ENCODE peak calls at places on chromosomes 16 and 17, in six cellular contexts. One of them, this sample, is unnamed.

GRCh38 chr17:77291591-77292386 is 151.0 kb downstream of the SEC14L1 start:
- DNase-seq in uterus: no peak
- DNase-seq in lower leg skin: no peak
- DNase-seq in GM13976: no peak
- DNase-seq in GM06990: no peak
- DNase-seq in AG04450: no peak
- DNase-seq in this sample: no peak

GRCh38 chr17:33901085-33901484 is 354.0 kb upstream of the CCL2 start:
- DNase-seq in uterus: no peak
- DNase-seq in GM13976: no peak
- DNase-seq in lower leg skin: no peak
- DNase-seq in AG04450: no peak
- DNase-seq in GM06990: no peak
- DNase-seq in this sample: no peak

GRCh38 chr16:16021988-16022682 is 72.7 kb downstream of the ABCC1 start:
- DNase-seq in GM06990: no peak
- DNase-seq in GM13976: no peak
- DNase-seq in uterus: peak; percentile 98
- DNase-seq in AG04450: peak; percentile 86
- DNase-seq in lower leg skin: peak; percentile 98
- DNase-seq in this sample: peak; percentile 62

GRCh38 chr17:50792132-50792531 is 24.8 kb upstream of the ANKRD40CL start:
- DNase-seq in AG04450: no peak
- DNase-seq in GM13976: no peak
- DNase-seq in lower leg skin: no peak
- DNase-seq in GM06990: no peak
- DNase-seq in uterus: no peak
- DNase-seq in this sample: no peak

GRCh38 chr16:57736419-57737281 is 1.1 kb downstream of the KATNB1 start:
- DNase-seq in uterus: no peak
- DNase-seq in GM13976: no peak
- DNase-seq in lower leg skin: peak; percentile 90
- DNase-seq in GM06990: no peak
- DNase-seq in AG04450: peak; percentile 71
- DNase-seq in this sample: no peak

GRCh38 chr16:708019-708418 is 2.4 kb upstream of the FBXL16 start:
- DNase-seq in AG04450: no peak
- DNase-seq in GM13976: no peak
- DNase-seq in uterus: no peak
- DNase-seq in GM06990: no peak
- DNase-seq in lower leg skin: no peak
- DNase-seq in this sample: no peak

GRCh38 chr17:18993876-18994275 is 10.7 kb downstream of the FAM83G start:
- DNase-seq in lower leg skin: no peak
- DNase-seq in GM06990: no peak
- DNase-seq in GM13976: no peak
- DNase-seq in uterus: no peak
- DNase-seq in AG04450: peak; percentile 34
- DNase-seq in this sample: no peak

GRCh38 chr17:77645441-77646430 is 312.8 kb upstream of the TNRC6C start:
- DNase-seq in uterus: no peak
- DNase-seq in AG04450: no peak
- DNase-seq in GM13976: no peak
- DNase-seq in GM06990: no peak
- DNase-seq in lower leg skin: peak; percentile 74
- DNase-seq in this sample: no peak

GRCh38 chr16:4288148-4288921 is 15.5 kb upstream of the TFAP4 start:
- DNase-seq in lower leg skin: peak; percentile 95
- DNase-seq in GM06990: peak; percentile 82
- DNase-seq in uterus: peak; percentile 77
- DNase-seq in GM13976: peak; percentile 94
- DNase-seq in AG04450: no peak
- DNase-seq in this sample: peak; percentile 60

GRCh38 chr16:61295311-61295710 is 740.9 kb downstream of the CDH8 start:
- DNase-seq in GM06990: no peak
- DNase-seq in uterus: no peak
- DNase-seq in GM13976: no peak
- DNase-seq in AG04450: no peak
- DNase-seq in lower leg skin: no peak
- DNase-seq in this sample: no peak

GRCh38 chr16:50282010-50282538 is 15.7 kb downstream of the ADCY7 start:
- DNase-seq in uterus: no peak
- DNase-seq in GM06990: peak; percentile 87
- DNase-seq in GM13976: peak; percentile 84
- DNase-seq in lower leg skin: peak; percentile 93
- DNase-seq in AG04450: no peak
- DNase-seq in this sample: peak; percentile 95

GRCh38 chr17:67636312-67636711 is 81.4 kb upstream of the NOL11 start:
- DNase-seq in uterus: no peak
- DNase-seq in AG04450: no peak
- DNase-seq in GM13976: no peak
- DNase-seq in GM06990: no peak
- DNase-seq in lower leg skin: no peak
- DNase-seq in this sample: no peak

GRCh38 chr17:1713878-1714487 is 3.8 kb upstream of the TLCD2 start:
- DNase-seq in AG04450: no peak
- DNase-seq in GM13976: no peak
- DNase-seq in uterus: peak; percentile 51
- DNase-seq in lower leg skin: peak; percentile 89
- DNase-seq in GM06990: no peak
- DNase-seq in this sample: no peak

GRCh38 chr17:44745301-44745700 is 13.5 kb upstream of the ADAM11 start:
- DNase-seq in GM13976: no peak
- DNase-seq in uterus: no peak
- DNase-seq in GM06990: no peak
- DNase-seq in lower leg skin: no peak
- DNase-seq in AG04450: no peak
- DNase-seq in this sample: no peak

GRCh38 chr17:54891176-54891821 is 9.4 kb upstream of the TOM1L1 start:
- DNase-seq in lower leg skin: no peak
- DNase-seq in GM13976: peak; percentile 27
- DNase-seq in AG04450: peak; percentile 57
- DNase-seq in uterus: no peak
- DNase-seq in GM06990: no peak
- DNase-seq in this sample: no peak

GRCh38 chr17:12395733-12396354 is 269.8 kb upstream of the MYOCD start:
- DNase-seq in GM06990: no peak
- DNase-seq in uterus: no peak
- DNase-seq in AG04450: no peak
- DNase-seq in GM13976: peak; percentile 34
- DNase-seq in lower leg skin: no peak
- DNase-seq in this sample: no peak

GRCh38 chr17:64728041-64728695 is 66.1 kb upstream of the SMURF2 start:
- DNase-seq in GM13976: no peak
- DNase-seq in uterus: no peak
- DNase-seq in GM06990: no peak
- DNase-seq in AG04450: no peak
- DNase-seq in lower leg skin: peak; percentile 57
- DNase-seq in this sample: no peak

GRCh38 chr17:38352245-38353083 is 820 bp downstream of the SOCS7 start:
- DNase-seq in lower leg skin: no peak
- DNase-seq in GM13976: peak; percentile 55
- DNase-seq in AG04450: no peak
- DNase-seq in uterus: peak; percentile 28
- DNase-seq in GM06990: peak; percentile 41
- DNase-seq in this sample: no peak

GRCh38 chr17:71799657-71800056 is 321.2 kb upstream of the SOX9 start:
- DNase-seq in GM13976: no peak
- DNase-seq in GM06990: no peak
- DNase-seq in AG04450: no peak
- DNase-seq in uterus: no peak
- DNase-seq in lower leg skin: no peak
- DNase-seq in this sample: no peak

GRCh38 chr17:4381690-4382671 is 15.5 kb upstream of the UBE2G1 start:
- DNase-seq in GM06990: no peak
- DNase-seq in AG04450: no peak
- DNase-seq in GM13976: no peak
- DNase-seq in lower leg skin: no peak
- DNase-seq in uterus: no peak
- DNase-seq in this sample: no peak

GRCh38 chr17:4389079-4389478 is 22.6 kb upstream of the UBE2G1 start:
- DNase-seq in GM06990: no peak
- DNase-seq in AG04450: no peak
- DNase-seq in lower leg skin: no peak
- DNase-seq in GM13976: no peak
- DNase-seq in uterus: no peak
- DNase-seq in this sample: no peak

DNA sequence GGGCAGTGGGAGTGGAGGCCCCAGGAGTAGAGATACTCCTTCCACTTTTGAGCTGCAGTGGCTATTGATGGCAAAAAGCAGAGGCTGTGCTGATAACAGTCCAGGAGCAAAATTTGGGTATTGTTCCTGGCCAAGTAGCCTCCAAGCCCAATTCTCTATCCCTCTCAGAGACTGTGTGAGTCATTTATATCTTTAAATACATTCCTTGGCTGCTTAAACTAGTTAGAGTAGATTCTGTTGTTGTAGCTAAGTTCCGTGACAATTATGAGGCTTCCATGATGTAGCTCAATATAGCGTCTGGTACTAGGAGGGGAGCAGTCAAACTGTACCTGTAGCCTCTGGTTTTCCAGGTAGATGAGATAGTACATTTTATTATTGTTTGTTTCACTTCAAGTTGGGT is 19.9 kb upstream of the UBE2G1 start:
- DNase-seq in GM13976: no peak
- DNase-seq in lower leg skin: no peak
- DNase-seq in AG04450: no peak
- DNase-seq in GM06990: no peak
- DNase-seq in uterus: no peak
- DNase-seq in this sample: no peak
- TF ChIP-seq CTCF in GM13976: no peak
- TF ChIP-seq CTCF in lower leg skin: no peak
- TF ChIP-seq CTCF in AG04450: no peak
- TF ChIP-seq CTCF in GM06990: no peak
- TF ChIP-seq CTCF in uterus: no peak
- TF ChIP-seq CTCF in this sample: no peak

GRCh38 chr17:46877466-46877865 is 26.1 kb downstream of the WNT9B start:
- DNase-seq in lower leg skin: no peak
- DNase-seq in uterus: no peak
- DNase-seq in GM06990: no peak
- DNase-seq in AG04450: no peak
- DNase-seq in GM13976: no peak
- DNase-seq in this sample: no peak

GRCh38 chr17:46874906-46875305 is 23.5 kb downstream of the WNT9B start:
- DNase-seq in GM06990: no peak
- DNase-seq in uterus: no peak
- DNase-seq in AG04450: no peak
- DNase-seq in lower leg skin: no peak
- DNase-seq in GM13976: no peak
- DNase-seq in this sample: no peak

GRCh38 chr17:46875849-46876352 is 24.5 kb downstream of the WNT9B start:
- DNase-seq in lower leg skin: no peak
- DNase-seq in AG04450: no peak
- DNase-seq in GM13976: no peak
- DNase-seq in GM06990: no peak
- DNase-seq in uterus: no peak
- DNase-seq in this sample: no peak

GRCh38 chr17:46876926-46877325 is 25.5 kb downstream of the WNT9B start:
- DNase-seq in AG04450: no peak
- DNase-seq in GM06990: no peak
- DNase-seq in GM13976: no peak
- DNase-seq in uterus: no peak
- DNase-seq in lower leg skin: no peak
- DNase-seq in this sample: no peak

DNA sequence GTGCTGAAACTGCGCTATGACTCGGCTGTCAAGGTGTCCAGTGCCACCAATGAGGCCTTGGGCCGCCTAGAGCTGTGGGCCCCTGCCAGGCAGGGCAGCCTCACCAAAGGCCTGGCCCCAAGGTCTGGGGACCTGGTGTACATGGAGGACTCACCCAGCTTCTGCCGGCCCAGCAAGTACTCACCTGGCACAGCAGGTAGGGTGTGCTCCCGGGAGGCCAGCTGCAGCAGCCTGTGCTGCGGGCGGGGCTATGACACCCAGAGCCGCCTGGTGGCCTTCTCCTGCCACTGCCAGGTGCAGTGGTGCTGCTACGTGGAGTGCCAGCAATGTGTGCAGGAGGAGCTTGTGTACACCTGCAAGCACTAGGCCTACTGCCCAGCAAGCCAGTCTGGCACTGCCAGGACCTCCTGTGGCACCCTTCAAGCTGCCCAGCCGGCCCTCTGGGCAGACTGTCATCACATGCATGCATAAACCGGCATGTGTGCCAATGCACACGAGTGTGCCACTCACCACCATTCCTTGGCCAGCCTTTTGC is 25.0 kb downstream of the WNT9B start:
- DNase-seq in AG04450: no peak
- DNase-seq in GM13976: peak; percentile 56
- DNase-seq in GM06990: no peak
- DNase-seq in uterus: no peak
- DNase-seq in lower leg skin: no peak
- DNase-seq in this sample: no peak
- TF ChIP-seq CTCF in AG04450: peak; percentile 14
- TF ChIP-seq CTCF in GM13976: no peak
- TF ChIP-seq CTCF in GM06990: peak; percentile 65
- TF ChIP-seq CTCF in uterus: no peak
- TF ChIP-seq CTCF in lower leg skin: no peak
- TF ChIP-seq CTCF in this sample: no peak

DNA sequence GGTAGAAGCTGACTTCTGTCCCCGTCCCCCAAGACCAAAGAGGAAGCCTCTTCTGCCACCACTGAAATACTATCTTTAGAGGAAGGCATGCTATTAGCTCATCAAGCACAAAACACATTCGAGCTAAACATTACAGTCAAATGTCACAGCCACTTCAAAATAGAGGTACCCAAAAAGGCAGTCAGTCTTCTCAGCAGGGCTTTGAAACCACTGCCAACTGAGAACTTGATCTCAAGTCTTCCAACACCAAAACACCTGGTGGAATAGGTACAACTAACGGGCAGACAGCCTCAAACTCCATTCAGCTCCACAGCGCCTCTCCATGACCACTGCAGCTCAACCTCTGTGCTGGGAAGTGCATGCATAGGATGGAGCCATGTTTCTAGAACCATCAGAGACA is 36.0 kb downstream of the ZFHX3 start:
- DNase-seq in lower leg skin: peak; percentile 57
- DNase-seq in GM13976: no peak
- DNase-seq in GM06990: no peak
- DNase-seq in uterus: no peak
- DNase-seq in AG04450: no peak
- DNase-seq in this sample: no peak
- TF ChIP-seq CTCF in lower leg skin: no peak
- TF ChIP-seq CTCF in GM13976: no peak
- TF ChIP-seq CTCF in GM06990: no peak
- TF ChIP-seq CTCF in uterus: no peak
- TF ChIP-seq CTCF in AG04450: no peak
- TF ChIP-seq CTCF in this sample: no peak

DNA sequence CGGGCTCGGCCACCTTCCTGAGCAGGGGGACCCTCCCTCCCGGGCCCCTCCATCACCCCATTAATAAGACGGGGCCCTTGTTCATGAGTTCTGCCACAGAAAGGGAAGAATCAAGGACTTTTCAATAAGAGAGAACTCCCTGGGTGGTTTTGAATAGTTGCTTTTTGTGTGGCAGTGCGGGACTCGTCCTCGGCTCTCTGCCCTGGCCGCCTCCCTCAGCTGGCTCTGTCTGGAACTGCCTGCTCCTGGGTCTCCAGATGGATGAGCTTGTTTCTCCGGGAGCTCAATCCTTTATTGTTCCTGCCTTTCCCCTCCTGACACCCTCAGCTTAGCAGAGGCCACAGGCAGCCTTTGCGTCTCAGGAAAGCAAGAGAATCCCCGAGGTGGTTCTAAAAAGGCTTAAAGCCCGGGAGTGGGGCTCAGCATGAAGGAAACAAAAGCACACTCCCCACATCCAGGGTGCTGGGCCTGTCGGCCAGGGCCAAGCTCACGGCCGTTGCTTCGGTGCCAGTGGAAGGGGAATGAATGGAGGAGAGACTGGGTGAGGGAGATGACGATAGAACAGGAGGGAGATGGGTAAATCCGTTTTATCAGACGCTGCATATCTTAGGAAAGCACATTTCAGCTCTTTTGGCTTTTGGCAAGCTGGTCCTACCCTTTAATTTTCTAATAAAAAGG is 60.2 kb downstream of the RAI1 start:
- DNase-seq in AG04450: no peak
- DNase-seq in GM13976: no peak
- DNase-seq in lower leg skin: no peak
- DNase-seq in uterus: no peak
- DNase-seq in GM06990: no peak
- DNase-seq in this sample: no peak
- TF ChIP-seq CTCF in AG04450: peak; percentile 30
- TF ChIP-seq CTCF in GM13976: no peak
- TF ChIP-seq CTCF in lower leg skin: no peak
- TF ChIP-seq CTCF in uterus: no peak
- TF ChIP-seq CTCF in GM06990: no peak
- TF ChIP-seq CTCF in this sample: no peak

This sample was measured in CD14-positive monocyte.